ENCODE peak calls at places on chromosomes 2 and 18, in six cellular contexts. L is epithelial cell of esophagus, Q is cardiac muscle cell, V is astrocyte of the spinal cord, S is left ventricle myocardium inferior, W is dorsolateral prefrontal cortex. K is an unnamed sample.

GRCh38 chr2:26347286-26347865 is 787 bp upstream of the ADGRF3 start:
- DNase-seq in L (no peak), Q (no peak), V (no peak), S (no peak), W (no peak), K (no peak)

GRCh38 chr2:159564081-159564480 is 52.3 kb downstream of the BAZ2B start:
- DNase-seq in L (no peak), Q (peak), V (no peak), S (no peak), W (no peak), K (no peak)

GRCh38 chr2:61090386-61090921 is 24.8 kb downstream of the SANBR start:
- DNase-seq in L (peak), Q (peak), V (no peak), S (no peak), W (no peak), K (no peak)

GRCh38 chr18:36274296-36274695 is 23.2 kb upstream of the FHOD3 start:
- DNase-seq in L (no peak), Q (no peak), V (no peak), S (no peak), W (no peak), K (no peak)

GRCh38 chr2:88690591-88691338 is 708 bp upstream of the RPIA start:
- DNase-seq in L (peak), Q (no peak), V (no peak), S (peak), W (peak), K (peak)

GRCh38 chr2:3212984-3213383 is 164.6 kb downstream of the EIPR1 start:
- DNase-seq in L (no peak), Q (no peak), V (no peak), S (no peak), W (no peak), K (no peak)

GRCh38 chr2:127053731-127054603 is 53.0 kb downstream of the BIN1 start:
- DNase-seq in L (no peak), Q (no peak), V (no peak), S (peak), W (peak), K (no peak)

GRCh38 chr18:54075681-54076080 is 148.8 kb downstream of the MBD2 start:
- DNase-seq in L (peak), Q (no peak), V (no peak), S (no peak), W (no peak), K (peak)

GRCh38 chr2:163735692-163736432 is at the start of gene FIGN:
- DNase-seq in L (peak), Q (peak), V (peak), S (peak), W (peak), K (peak)

GRCh38 chr2:217897091-217897715 is 105.6 kb downstream of the TNS1 start:
- DNase-seq in L (peak), Q (no peak), V (no peak), S (no peak), W (no peak), K (no peak)

GRCh38 chr2:168490015-168490874 is 34.2 kb downstream of the CERS6 start:
- DNase-seq in L (peak), Q (peak), V (peak), S (no peak), W (no peak), K (peak)

GRCh38 chr2:17643031-17643615 is 102.6 kb downstream of the VSNL1 start:
- DNase-seq in L (peak), Q (peak), V (peak), S (no peak), W (peak), K (peak)

GRCh38 chr2:131056204-131056975 is 36.9 kb downstream of the FAM168B start:
- DNase-seq in L (no peak), Q (no peak), V (no peak), S (no peak), W (no peak), K (no peak)

GRCh38 chr2:131058905-131059304 is 34.4 kb downstream of the FAM168B start:
- DNase-seq in L (no peak), Q (no peak), V (no peak), S (no peak), W (peak), K (no peak)

GRCh38 chr2:131055169-131056065 is 37.8 kb downstream of the FAM168B start:
- DNase-seq in L (no peak), Q (no peak), V (peak), S (no peak), W (peak), K (no peak)

GRCh38 chr2:131054488-131054887 is 38.8 kb downstream of the FAM168B start:
- DNase-seq in L (no peak), Q (no peak), V (no peak), S (no peak), W (no peak), K (no peak)

DNA sequence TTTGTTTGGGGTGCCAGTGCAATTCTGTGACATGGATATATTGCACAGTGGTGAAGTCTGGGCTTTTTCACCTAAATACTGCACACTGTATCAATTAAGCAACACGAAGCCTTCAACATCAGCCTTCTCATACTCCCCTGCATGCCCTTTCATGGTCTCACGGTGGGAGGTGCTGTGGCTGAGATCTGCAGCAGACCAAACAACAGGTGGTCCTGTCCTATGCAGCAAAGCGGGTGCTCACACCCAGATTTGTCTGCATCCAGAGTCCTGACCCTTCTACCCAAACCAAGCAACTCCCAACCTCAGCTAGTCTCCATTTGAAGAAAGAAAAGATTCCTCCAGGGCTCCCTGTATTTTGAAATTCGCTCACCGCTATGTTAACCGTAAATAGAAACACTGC is 35.0 kb downstream of the FAM168B start:
- DNase-seq in L (no peak), Q (no peak), V (no peak), S (no peak), W (no peak), K (no peak)
- TF ChIP-seq CTCF in L (no peak), Q (no peak), V (no peak), S (no peak), W (no peak), K (no peak)

DNA sequence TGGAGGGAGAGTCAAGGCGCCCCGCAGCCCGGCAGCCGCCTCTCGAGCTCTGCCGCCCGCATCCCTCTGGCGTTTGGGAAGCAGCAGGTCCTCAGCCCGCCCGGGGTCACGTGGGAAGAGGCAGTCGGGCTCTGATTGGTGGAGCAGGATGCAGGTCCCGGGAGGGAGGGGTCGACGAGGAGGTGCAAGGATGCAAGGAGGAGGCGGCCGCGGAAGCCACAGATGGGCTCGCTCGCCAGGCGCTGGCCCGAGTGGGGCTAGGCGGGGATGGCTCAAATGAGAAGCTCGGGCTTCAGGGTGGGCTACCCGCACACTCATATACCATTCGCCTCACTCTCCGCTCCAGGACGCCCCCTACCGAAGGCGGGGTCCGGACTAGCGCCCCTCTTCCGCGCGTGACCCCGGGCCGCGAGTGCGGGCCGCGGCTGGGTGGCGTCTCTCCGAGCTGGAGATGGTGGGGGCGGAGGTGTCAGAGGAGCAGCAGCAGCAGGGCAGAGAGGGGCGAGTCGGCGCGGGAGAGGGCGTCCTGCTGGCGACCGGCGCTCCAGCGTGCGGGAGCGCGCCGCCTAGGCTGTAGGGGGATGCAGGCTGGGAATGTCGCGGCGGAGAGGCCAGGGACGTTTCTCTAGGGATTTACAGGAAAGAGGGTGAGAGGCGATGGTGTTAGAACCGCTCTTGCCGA is at the start of gene TMEFF2:
- DNase-seq in L (peak), Q (peak), V (peak), S (peak), W (peak), K (peak)
- TF ChIP-seq CTCF in L (no peak), Q (peak), V (peak), S (no peak), W (peak), K (peak)

GRCh38 chr2:157990173-157990572 is 111.5 kb upstream of the UPP2 start:
- DNase-seq in L (no peak), Q (no peak), V (no peak), S (no peak), W (no peak), K (no peak)

GRCh38 chr2:157991932-157992331 is 109.7 kb upstream of the UPP2 start:
- DNase-seq in L (no peak), Q (no peak), V (no peak), S (no peak), W (no peak), K (no peak)

GRCh38 chr2:157984866-157985265 is 108.7 kb upstream of the ACVR1 start:
- DNase-seq in L (no peak), Q (no peak), V (no peak), S (no peak), W (no peak), K (no peak)

GRCh38 chr2:157986761-157987160 is 110.6 kb upstream of the ACVR1 start:
- DNase-seq in L (no peak), Q (no peak), V (no peak), S (no peak), W (no peak), K (no peak)

GRCh38 chr2:157989227-157989626 is 112.4 kb upstream of the UPP2 start:
- DNase-seq in L (no peak), Q (no peak), V (no peak), S (no peak), W (peak), K (no peak)
- TF ChIP-seq CTCF in L (no peak), Q (no peak), V (no peak), S (peak), W (peak), K (no peak)

GRCh38 chr18:3664563-3665178 is 214.7 kb downstream of the TGIF1 start:
- DNase-seq in L (peak), Q (peak), V (peak), S (no peak), W (no peak), K (no peak)
- TF ChIP-seq CTCF in L (peak), Q (no peak), V (no peak), S (no peak), W (no peak), K (no peak)

K was measured in MCF 10A.